ENCODE peak calls at places on chromosomes 5 and 9, in ten cellular contexts. K is spleen, W is body of pancreas, U is A549, P is GM12892, S is vagina, Z is tibial nerve, C is Peyer's patch, Q is H1, R is heart left ventricle. I is an unnamed sample.

GRCh38 chr5:64865662-64866061 is 96.9 kb downstream of the CWC27 start:
- DNase-seq in K (no peak), C (no peak), P (no peak), U (no peak), Q (no peak), Z (no peak), W (no peak), R (no peak), S (no peak), I (no peak)

GRCh38 chr5:73938938-73939320 is 312.9 kb downstream of the ARHGEF28 start:
- DNase-seq in R (no peak), K (no peak), W (no peak), Q (no peak), Z (no peak), P (no peak), C (no peak), S (no peak), U (no peak), I (no peak)

GRCh38 chr5:141517902-141518610 is 29.2 kb downstream of the PCDHGC5 start:
- DNase-seq in W (no peak), U (no peak), S (no peak), R (no peak), Z (no peak), Q (no peak), C (no peak), K (peak), P (no peak), I (no peak)

GRCh38 chr9:13728917-13729811 is 449.7 kb upstream of the MPDZ start:
- DNase-seq in S (no peak), U (no peak), R (no peak), C (no peak), Q (no peak), W (no peak), Z (no peak), P (no peak), K (no peak), I (no peak)

GRCh38 chr9:116990592-116990991 is 303.5 kb downstream of the TRIM32 start:
- DNase-seq in U (no peak), Z (no peak), K (no peak), S (no peak), P (no peak), Q (no peak), W (no peak), R (no peak), C (no peak), I (no peak)

GRCh38 chr5:43515678-43516048 is 715 bp upstream of the C5orf34 start:
- DNase-seq in W (no peak), R (no peak), Z (no peak), S (no peak), K (no peak), U (no peak), P (no peak), Q (no peak), C (no peak), I (no peak)

GRCh38 chr9:20728493-20729220 is 44.6 kb downstream of the FOCAD start:
- DNase-seq in C (no peak), Z (no peak), K (no peak), W (no peak), Q (no peak), P (no peak), U (peak), S (no peak), R (no peak), I (no peak)

GRCh38 chr5:172820046-172820767 is 13.8 kb upstream of the ERGIC1 start:
- DNase-seq in Z (no peak), Q (no peak), C (peak), K (no peak), S (no peak), R (no peak), U (no peak), W (peak), P (no peak), I (peak)

GRCh38 chr5:154301726-154302125 is 111.2 kb downstream of the GALNT10 start:
- DNase-seq in S (no peak), Z (no peak), K (no peak), C (no peak), P (no peak), R (no peak), Q (no peak), U (no peak), W (no peak), I (no peak)

GRCh38 chr9:101026824-101027223 is 1.7 kb upstream of the PLPPR1 start:
- DNase-seq in C (no peak), S (no peak), P (no peak), K (no peak), U (no peak), Z (no peak), W (peak), R (no peak), Q (no peak), I (no peak)

GRCh38 chr5:36160617-36161016 is 8.7 kb downstream of the SKP2 start:
- DNase-seq in U (no peak), Q (no peak), C (no peak), K (no peak), S (no peak), W (no peak), Z (no peak), R (no peak), P (no peak), I (no peak)

GRCh38 chr5:109866051-109866450 is 176.3 kb downstream of the MAN2A1 start:
- DNase-seq in Q (no peak), W (no peak), K (no peak), C (no peak), U (no peak), P (no peak), R (no peak), Z (no peak), S (no peak), I (no peak)

GRCh38 chr9:36151306-36152210 is 15.0 kb downstream of the GLIPR2 start:
- DNase-seq in S (no peak), Z (no peak), W (peak), C (no peak), K (peak), P (peak), U (no peak), Q (no peak), R (peak), I (peak)

GRCh38 chr5:141733198-141733597 is 51.2 kb upstream of the ARAP3 start:
- DNase-seq in C (no peak), Q (no peak), Z (no peak), K (no peak), W (no peak), U (no peak), S (no peak), P (no peak), R (no peak), I (no peak)

GRCh38 chr5:132274050-132274869 is 16.8 kb downstream of the PDLIM4 start:
- DNase-seq in Q (no peak), K (peak), S (no peak), Z (no peak), U (no peak), R (no peak), W (no peak), P (no peak), C (peak), I (no peak)

GRCh38 chr9:2967779-2968178 is 123.9 kb upstream of the PUM3 start:
- DNase-seq in P (no peak), Z (no peak), W (no peak), Q (no peak), U (no peak), R (no peak), K (no peak), S (no peak), C (no peak), I (no peak)

GRCh38 chr5:62041364-62041763 is 264.6 kb upstream of the KIF2A start:
- DNase-seq in S (no peak), C (no peak), Z (no peak), R (no peak), P (no peak), Q (no peak), K (no peak), U (no peak), W (no peak), I (no peak)

GRCh38 chr5:150411245-150411979 is 1.3 kb downstream of the CD74 start:
- DNase-seq in Z (peak), R (peak), U (no peak), P (no peak), S (no peak), K (peak), C (no peak), Q (no peak), W (no peak), I (no peak)

GRCh38 chr5:126354012-126354856 is 69.0 kb upstream of the GRAMD2B start:
- DNase-seq in Q (no peak), S (no peak), W (no peak), K (no peak), Z (no peak), C (no peak), P (no peak), R (no peak), U (peak), I (no peak)

GRCh38 chr5:67209141-67209771 is 12.7 kb upstream of the CD180 start:
- DNase-seq in U (peak), K (peak), S (no peak), R (peak), W (peak), Q (peak), C (no peak), Z (no peak), P (peak), I (peak)

GRCh38 chr9:98794802-98795201 is 1.6 kb downstream of the ANKS6 start:
- DNase-seq in K (no peak), W (no peak), Q (no peak), C (no peak), Z (no peak), U (no peak), R (no peak), P (no peak), S (no peak), I (no peak)

GRCh38 chr5:113278976-113279375 is 155.8 kb downstream of the TSSK1B start:
- DNase-seq in W (no peak), P (no peak), Z (no peak), K (no peak), S (no peak), C (no peak), R (no peak), U (no peak), Q (no peak), I (no peak)

GRCh38 chr9:121698627-121699270 is 47.3 kb downstream of the DAB2IP start:
- DNase-seq in Q (no peak), U (no peak), S (no peak), R (no peak), P (no peak), K (peak), W (peak), C (no peak), Z (no peak), I (no peak)

GRCh38 chr5:54701179-54701578 is 183.6 kb downstream of the SNX18 start:
- DNase-seq in R (no peak), P (no peak), Z (no peak), C (no peak), K (no peak), U (peak), Q (no peak), S (no peak), W (peak), I (no peak)

GRCh38 chr5:43802651-43803050 is 199.7 kb downstream of the NNT start:
- DNase-seq in R (no peak), S (no peak), Q (no peak), C (no peak), U (no peak), Z (no peak), K (no peak), P (no peak), W (no peak), I (no peak)

GRCh38 chr5:134088291-134088690 is 26.2 kb upstream of the TCF7 start:
- DNase-seq in R (no peak), P (no peak), K (peak), S (no peak), Z (no peak), C (no peak), Q (no peak), U (no peak), W (no peak), I (no peak)

GRCh38 chr5:105630803-105631202 is 2039.9 kb downstream of the EFNA5 start:
- DNase-seq in W (no peak), K (no peak), S (no peak), C (no peak), Z (no peak), P (no peak), Q (no peak), U (no peak), R (no peak), I (no peak)

GRCh38 chr9:128192601-128193371 is 1.4 kb upstream of the CIZ1 start:
- DNase-seq in K (peak), R (peak), S (no peak), Q (peak), C (peak), U (peak), Z (peak), P (no peak), W (peak), I (peak)
- TF ChIP-seq POLR2A in K (no peak), R (peak), S (no peak), Q (no peak), C (peak), U (peak), Z (no peak), P (no peak), W (peak), I (peak)

DNA sequence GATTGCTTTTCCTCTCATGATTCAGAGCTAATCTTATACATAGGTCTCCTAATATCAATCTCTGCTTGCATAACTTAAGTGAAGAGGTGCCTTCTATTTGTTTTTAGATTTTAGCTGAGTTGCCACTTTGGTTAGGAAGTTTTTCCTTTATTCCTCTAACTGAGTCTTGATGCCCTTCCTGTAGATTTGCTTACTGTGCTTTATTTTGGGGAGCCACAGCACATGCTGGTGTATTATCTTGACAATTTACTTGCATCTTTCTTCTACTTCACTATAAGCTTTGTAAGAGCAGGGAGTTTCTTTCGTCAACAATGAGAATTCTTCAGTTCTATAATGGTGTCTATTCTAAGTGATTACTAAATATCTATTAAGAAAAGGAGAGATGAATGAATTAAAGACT is 54.9 kb downstream of the GABRA6 start:
- DNase-seq in W (no peak), U (no peak), K (no peak), C (no peak), S (no peak), Z (no peak), P (no peak), Q (no peak), R (no peak), I (no peak)
- TF ChIP-seq POLR2A in W (no peak), U (no peak), K (no peak), C (no peak), S (no peak), Z (no peak), P (no peak), Q (no peak), R (no peak), I (no peak)

GRCh38 chr9:105063665-105064247 is 135.8 kb upstream of the ABCA1 start:
- DNase-seq in R (no peak), U (peak), K (no peak), C (no peak), W (peak), P (no peak), Z (no peak), S (no peak), Q (no peak), I (peak)

GRCh38 chr9:105062222-105062850 is 134.4 kb upstream of the ABCA1 start:
- DNase-seq in Q (no peak), Z (no peak), K (no peak), W (no peak), S (no peak), U (peak), P (no peak), C (no peak), R (no peak), I (no peak)

GRCh38 chr9:105066265-105066865 is 138.4 kb upstream of the ABCA1 start:
- DNase-seq in C (no peak), W (peak), Q (no peak), S (no peak), P (no peak), R (no peak), K (peak), U (no peak), Z (no peak), I (peak)

GRCh38 chr9:105065119-105066088 is 137.4 kb upstream of the ABCA1 start:
- DNase-seq in P (no peak), Q (no peak), W (peak), C (no peak), S (no peak), R (no peak), Z (no peak), K (no peak), U (peak), I (no peak)

GRCh38 chr9:105064248-105065118 is 136.5 kb upstream of the ABCA1 start:
- DNase-seq in C (peak), W (peak), Z (peak), Q (no peak), U (peak), S (no peak), P (no peak), R (peak), K (peak), I (peak)
- TF ChIP-seq POLR2A in C (no peak), W (peak), Z (no peak), Q (no peak), U (no peak), S (peak), P (no peak), R (peak), K (no peak), I (peak)

GRCh38 chr9:37468620-37469019 is 3.4 kb upstream of the ZBTB5 start:
- DNase-seq in K (no peak), Q (no peak), C (peak), P (no peak), R (no peak), Z (no peak), U (peak), W (no peak), S (no peak), I (no peak)

GRCh38 chr9:37464426-37465248 is 613 bp downstream of the ZBTB5 start:
- DNase-seq in W (peak), P (peak), C (peak), Q (no peak), R (peak), U (no peak), K (peak), S (no peak), Z (peak), I (peak)

GRCh38 chr9:37464006-37464405 is 1.2 kb downstream of the ZBTB5 start:
- DNase-seq in Z (no peak), K (no peak), C (no peak), P (no peak), U (no peak), W (no peak), R (no peak), Q (no peak), S (no peak), I (no peak)

GRCh38 chr9:37466037-37466709 is 923 bp upstream of the ZBTB5 start:
- DNase-seq in W (peak), K (peak), R (peak), Q (peak), C (peak), Z (peak), U (peak), P (peak), S (no peak), I (peak)

DNA sequence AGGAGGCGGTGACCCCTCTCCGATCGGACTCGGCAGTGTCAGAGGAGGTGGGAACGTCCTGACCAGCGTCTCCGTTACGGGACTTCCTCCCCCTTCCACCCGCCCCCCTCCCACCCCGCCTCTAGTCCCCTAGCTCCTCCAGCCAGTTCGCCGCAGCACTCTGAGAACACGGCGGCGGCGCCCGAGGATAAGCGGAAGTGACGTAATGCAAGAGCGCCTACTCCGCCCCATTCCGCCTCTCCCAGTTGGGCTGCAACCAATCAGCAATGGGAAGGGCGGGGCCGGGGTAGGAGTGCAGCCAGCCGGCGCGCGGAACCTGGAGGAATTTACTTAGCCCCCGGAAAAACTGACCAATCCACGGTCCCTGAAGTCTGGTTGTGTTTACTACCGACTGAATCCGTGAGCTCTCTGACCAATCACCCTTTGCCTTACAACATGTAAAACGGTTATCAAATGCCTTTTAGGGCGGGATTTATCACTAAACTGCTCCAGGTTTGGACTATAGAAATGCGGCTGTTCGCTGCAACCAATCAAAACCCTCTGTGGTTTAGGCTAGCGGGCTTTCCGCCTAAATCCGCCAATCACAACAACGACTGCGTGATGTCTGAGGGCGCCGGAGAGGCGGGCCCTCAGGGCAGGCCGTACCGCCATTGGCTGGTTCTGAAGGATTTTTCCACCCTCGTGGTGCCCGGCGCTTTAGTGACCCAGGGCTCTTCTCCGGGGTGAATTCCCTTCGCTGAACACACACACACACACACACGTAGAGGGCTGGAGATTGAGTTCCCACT is at the start of gene ZBTB5:
- DNase-seq in U (peak), K (peak), W (peak), Z (peak), P (peak), R (peak), C (peak), Q (peak), S (peak), I (peak)
- TF ChIP-seq POLR2A in U (peak), K (no peak), W (peak), Z (peak), P (peak), R (peak), C (peak), Q (peak), S (peak), I (peak)

GRCh38 chr5:179820483-179821297 is at the start of gene SQSTM1:
- DNase-seq in R (peak), W (peak), P (peak), U (peak), Q (no peak), Z (peak), C (peak), K (peak), S (no peak), I (peak)
- TF ChIP-seq POLR2A in R (peak), W (peak), P (peak), U (peak), Q (peak), Z (peak), C (peak), K (peak), S (peak), I (peak)

GRCh38 chr9:6412572-6413364 is at the start of gene UHRF2:
- DNase-seq in P (peak), W (peak), C (peak), Z (peak), R (peak), K (peak), U (peak), S (peak), Q (peak), I (peak)
- TF ChIP-seq POLR2A in P (peak), W (peak), C (peak), Z (peak), R (peak), K (peak), U (peak), S (peak), Q (peak), I (peak)

GRCh38 chr5:34915139-34915855 is at the start of the genes BRIX1 and RAD1:
- DNase-seq in W (peak), S (no peak), R (peak), Q (peak), K (peak), Z (peak), P (peak), C (peak), U (peak), I (peak)
- TF ChIP-seq POLR2A in W (peak), S (peak), R (peak), Q (peak), K (peak), Z (no peak), P (peak), C (peak), U (peak), I (peak)